ENCODE peak calls at places on chromosomes 12 and 14, in five cellular contexts. One of them, this sample, is unnamed.

GRCh38 chr12:72010365-72010764 is 71.7 kb downstream of the TPH2 start:
- DNase-seq in GM12878: no peak
- DNase-seq in HCT116: no peak
- DNase-seq in A549: no peak
- DNase-seq in K562: no peak
- DNase-seq in this sample: no peak

GRCh38 chr12:46858368-46858767 is 32.6 kb upstream of the SLC38A4 start:
- DNase-seq in GM12878: no peak
- DNase-seq in A549: no peak
- DNase-seq in K562: no peak
- DNase-seq in HCT116: peak
- DNase-seq in this sample: peak

GRCh38 chr12:132451836-132452195 is 38.1 kb upstream of the FBRSL1 start:
- DNase-seq in HCT116: no peak
- DNase-seq in K562: no peak
- DNase-seq in GM12878: no peak
- DNase-seq in A549: no peak
- DNase-seq in this sample: no peak

GRCh38 chr14:25537846-25538455 is 488.0 kb upstream of the STXBP6 start:
- DNase-seq in A549: no peak
- DNase-seq in GM12878: no peak
- DNase-seq in K562: peak
- DNase-seq in HCT116: no peak
- DNase-seq in this sample: peak

GRCh38 chr14:85428926-85429325 is 101.0 kb upstream of the FLRT2 start:
- DNase-seq in K562: no peak
- DNase-seq in GM12878: no peak
- DNase-seq in HCT116: no peak
- DNase-seq in A549: no peak
- DNase-seq in this sample: no peak

GRCh38 chr14:50821471-50822464 is 9.2 kb downstream of the NIN start:
- DNase-seq in HCT116: no peak
- DNase-seq in K562: peak
- DNase-seq in A549: no peak
- DNase-seq in GM12878: peak
- DNase-seq in this sample: peak

GRCh38 chr12:80821513-80822000 is 104.8 kb downstream of the MYF5 start:
- DNase-seq in GM12878: no peak
- DNase-seq in HCT116: no peak
- DNase-seq in K562: no peak
- DNase-seq in A549: no peak
- DNase-seq in this sample: no peak

GRCh38 chr12:77925536-77926108 is 94.9 kb downstream of the NAV3 start:
- DNase-seq in K562: peak
- DNase-seq in A549: peak
- DNase-seq in GM12878: peak
- DNase-seq in HCT116: peak
- DNase-seq in this sample: peak

GRCh38 chr12:122966743-122967058 is 438 bp upstream of the ABCB9 start:
- DNase-seq in K562: no peak
- DNase-seq in HCT116: no peak
- DNase-seq in GM12878: no peak
- DNase-seq in A549: no peak
- DNase-seq in this sample: no peak

GRCh38 chr12:104974626-104975290 is 11.4 kb upstream of the NOPCHAP1 start:
- DNase-seq in K562: no peak
- DNase-seq in A549: no peak
- DNase-seq in HCT116: no peak
- DNase-seq in GM12878: peak
- DNase-seq in this sample: peak

GRCh38 chr12:21129906-21130305 is 1.1 kb upstream of the SLCO1B1 start:
- DNase-seq in A549: no peak
- DNase-seq in K562: no peak
- DNase-seq in HCT116: no peak
- DNase-seq in GM12878: no peak
- DNase-seq in this sample: no peak

GRCh38 chr14:104735830-104736642 is 12.0 kb downstream of the ADSS1 start:
- DNase-seq in A549: no peak
- DNase-seq in K562: no peak
- DNase-seq in HCT116: no peak
- DNase-seq in GM12878: no peak
- DNase-seq in this sample: peak

GRCh38 chr12:108457006-108457733 is 57.9 kb upstream of the FICD start:
- DNase-seq in GM12878: peak
- DNase-seq in K562: peak
- DNase-seq in HCT116: peak
- DNase-seq in A549: peak
- DNase-seq in this sample: peak

GRCh38 chr12:128920468-128920867 is 67.2 kb downstream of the GLT1D1 start:
- DNase-seq in HCT116: no peak
- DNase-seq in K562: no peak
- DNase-seq in A549: no peak
- DNase-seq in GM12878: no peak
- DNase-seq in this sample: peak

GRCh38 chr12:43111608-43112007 is 440.4 kb downstream of the ADAMTS20 start:
- DNase-seq in K562: no peak
- DNase-seq in A549: no peak
- DNase-seq in GM12878: peak
- DNase-seq in HCT116: no peak
- DNase-seq in this sample: no peak

GRCh38 chr12:43112101-43112661 is 439.8 kb downstream of the ADAMTS20 start:
- DNase-seq in K562: peak
- DNase-seq in A549: no peak
- DNase-seq in GM12878: no peak
- DNase-seq in HCT116: no peak
- DNase-seq in this sample: no peak

GRCh38 chr12:43113616-43114015 is 438.4 kb downstream of the ADAMTS20 start:
- DNase-seq in A549: no peak
- DNase-seq in K562: no peak
- DNase-seq in HCT116: no peak
- DNase-seq in GM12878: no peak
- DNase-seq in this sample: no peak

GRCh38 chr12:43114316-43114715 is 437.7 kb downstream of the ADAMTS20 start:
- DNase-seq in A549: no peak
- DNase-seq in K562: no peak
- DNase-seq in HCT116: no peak
- DNase-seq in GM12878: no peak
- DNase-seq in this sample: no peak

DNA sequence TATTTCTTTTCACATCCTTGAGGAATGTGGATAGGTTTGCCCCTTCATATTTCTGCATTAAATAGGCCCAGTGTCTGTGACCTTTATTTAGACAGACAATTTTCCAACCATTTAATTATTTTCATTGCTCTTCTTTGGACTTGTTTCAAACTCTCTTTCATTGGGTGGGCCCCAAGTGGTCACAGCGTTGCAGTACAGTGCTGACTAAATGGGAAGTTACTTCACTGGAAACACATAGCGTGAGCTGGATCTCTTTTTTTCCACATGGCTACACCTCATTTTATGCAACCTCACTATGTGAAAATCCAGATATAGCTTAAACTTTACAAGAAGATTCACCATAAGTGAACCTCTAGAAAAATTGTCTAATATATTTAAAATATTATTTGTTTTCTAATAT is 438.9 kb downstream of the ADAMTS20 start:
- DNase-seq in HCT116: no peak
- DNase-seq in K562: no peak
- DNase-seq in A549: no peak
- DNase-seq in GM12878: no peak
- DNase-seq in this sample: peak
- TF ChIP-seq MAX in HCT116: no peak
- TF ChIP-seq MAX in K562: no peak
- TF ChIP-seq MAX in A549: no peak
- TF ChIP-seq MAX in GM12878: no peak
- TF ChIP-seq MAX in this sample: no peak

GRCh38 chr12:57241556-57242310 is 9.3 kb downstream of the STAC3 start:
- DNase-seq in HCT116: no peak
- DNase-seq in K562: no peak
- DNase-seq in A549: no peak
- DNase-seq in GM12878: no peak
- DNase-seq in this sample: no peak
- TF ChIP-seq MAX in HCT116: no peak
- TF ChIP-seq MAX in K562: no peak
- TF ChIP-seq MAX in A549: no peak
- TF ChIP-seq MAX in GM12878: no peak
- TF ChIP-seq MAX in this sample: no peak

GRCh38 chr12:99024870-99025269 is 379.8 kb downstream of the APAF1 start:
- DNase-seq in GM12878: no peak
- DNase-seq in HCT116: no peak
- DNase-seq in A549: no peak
- DNase-seq in K562: no peak
- DNase-seq in this sample: no peak

GRCh38 chr12:99024191-99024590 is 379.1 kb downstream of the APAF1 start:
- DNase-seq in K562: no peak
- DNase-seq in GM12878: no peak
- DNase-seq in HCT116: no peak
- DNase-seq in A549: no peak
- DNase-seq in this sample: no peak

GRCh38 chr12:99027491-99027890 is 382.4 kb downstream of the APAF1 start:
- DNase-seq in GM12878: no peak
- DNase-seq in A549: no peak
- DNase-seq in HCT116: no peak
- DNase-seq in K562: no peak
- DNase-seq in this sample: no peak

GRCh38 chr12:99026332-99027116 is 381.4 kb downstream of the APAF1 start:
- DNase-seq in HCT116: no peak
- DNase-seq in A549: no peak
- DNase-seq in K562: no peak
- DNase-seq in GM12878: no peak
- DNase-seq in this sample: no peak

GRCh38 chr12:99029502-99030271 is 384.6 kb downstream of the APAF1 start:
- DNase-seq in GM12878: no peak
- DNase-seq in K562: no peak
- DNase-seq in HCT116: no peak
- DNase-seq in A549: no peak
- DNase-seq in this sample: no peak
- TF ChIP-seq MAX in GM12878: no peak
- TF ChIP-seq MAX in K562: no peak
- TF ChIP-seq MAX in HCT116: no peak
- TF ChIP-seq MAX in A549: no peak
- TF ChIP-seq MAX in this sample: no peak

DNA sequence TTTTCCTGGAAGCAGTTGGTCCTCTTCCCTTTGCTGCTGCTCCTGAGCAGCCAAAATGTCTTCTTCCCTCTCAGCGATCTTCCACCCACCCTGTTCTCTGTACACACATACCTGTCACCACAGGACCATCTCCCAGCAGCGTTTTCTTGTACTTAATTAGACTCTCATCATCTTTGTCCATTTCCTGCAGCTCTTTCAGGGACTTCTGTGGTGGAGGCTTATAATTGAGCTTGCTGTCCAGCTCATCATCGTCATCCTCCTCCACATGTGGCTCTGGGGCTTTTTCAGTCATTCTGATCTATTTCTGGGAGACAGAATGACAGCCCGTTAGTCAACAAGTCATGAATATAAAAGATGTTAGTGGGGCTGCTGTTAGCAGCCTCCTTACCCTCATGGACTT is 11.0 kb downstream of the ARHGDIB start:
- DNase-seq in A549: no peak
- DNase-seq in K562: no peak
- DNase-seq in GM12878: no peak
- DNase-seq in HCT116: no peak
- DNase-seq in this sample: no peak
- TF ChIP-seq MAX in A549: no peak
- TF ChIP-seq MAX in K562: no peak
- TF ChIP-seq MAX in GM12878: no peak
- TF ChIP-seq MAX in HCT116: no peak
- TF ChIP-seq MAX in this sample: no peak

DNA sequence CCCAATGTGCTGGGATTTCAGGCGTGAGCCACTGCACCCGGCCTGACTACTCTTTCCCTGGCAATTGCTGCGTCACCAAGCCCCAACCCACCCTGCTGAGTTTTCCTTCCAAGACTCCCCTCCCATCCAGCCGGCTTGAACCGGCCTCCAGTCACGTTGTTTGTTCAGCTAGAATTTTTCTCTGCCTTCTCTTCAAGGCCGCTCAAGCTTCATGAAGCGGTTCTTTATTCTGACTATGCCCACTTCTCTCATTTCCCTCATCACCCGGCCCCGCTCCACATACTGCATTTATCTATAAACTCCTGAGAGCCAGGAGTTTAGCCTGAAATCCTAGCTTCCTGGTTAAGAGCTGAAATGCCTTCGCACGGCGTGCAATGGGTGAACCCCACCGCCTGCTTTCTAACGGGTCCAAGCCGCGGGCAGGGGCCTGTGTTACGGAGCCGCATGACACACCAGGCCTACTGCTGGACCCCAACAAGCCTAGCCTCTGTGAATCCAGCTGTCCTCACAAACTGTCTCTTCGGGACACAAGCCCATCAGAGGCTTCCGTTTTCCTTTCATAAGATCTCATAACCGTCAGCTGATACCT is 999 bp upstream of the DCAF4 start:
- DNase-seq in K562: peak
- DNase-seq in HCT116: no peak
- DNase-seq in GM12878: no peak
- DNase-seq in A549: no peak
- DNase-seq in this sample: no peak
- TF ChIP-seq MAX in K562: no peak
- TF ChIP-seq MAX in HCT116: no peak
- TF ChIP-seq MAX in GM12878: no peak
- TF ChIP-seq MAX in A549: no peak
- TF ChIP-seq MAX in this sample: no peak

GRCh38 chr14:61145258-61145902 is 135.8 kb downstream of the TMEM30B start:
- DNase-seq in A549: no peak
- DNase-seq in GM12878: no peak
- DNase-seq in HCT116: no peak
- DNase-seq in K562: no peak
- DNase-seq in this sample: no peak

GRCh38 chr14:61145903-61146411 is 135.2 kb downstream of the TMEM30B start:
- DNase-seq in GM12878: no peak
- DNase-seq in HCT116: no peak
- DNase-seq in K562: no peak
- DNase-seq in A549: no peak
- DNase-seq in this sample: no peak

GRCh38 chr14:61139006-61139599 is 142.0 kb downstream of the TMEM30B start:
- DNase-seq in K562: no peak
- DNase-seq in GM12878: no peak
- DNase-seq in HCT116: no peak
- DNase-seq in A549: no peak
- DNase-seq in this sample: no peak

GRCh38 chr14:61140872-61141271 is 140.3 kb downstream of the TMEM30B start:
- DNase-seq in HCT116: peak
- DNase-seq in GM12878: no peak
- DNase-seq in K562: no peak
- DNase-seq in A549: no peak
- DNase-seq in this sample: no peak

GRCh38 chr14:61140271-61140670 is 140.9 kb downstream of the TMEM30B start:
- DNase-seq in A549: no peak
- DNase-seq in HCT116: no peak
- DNase-seq in GM12878: no peak
- DNase-seq in K562: no peak
- DNase-seq in this sample: no peak
- TF ChIP-seq MAX in A549: no peak
- TF ChIP-seq MAX in HCT116: no peak
- TF ChIP-seq MAX in GM12878: no peak
- TF ChIP-seq MAX in K562: no peak
- TF ChIP-seq MAX in this sample: no peak

GRCh38 chr12:89492883-89493282 is 31.7 kb downstream of the GALNT4 start:
- DNase-seq in GM12878: no peak
- DNase-seq in HCT116: no peak
- DNase-seq in A549: no peak
- DNase-seq in K562: no peak
- DNase-seq in this sample: no peak
- TF ChIP-seq MAX in GM12878: no peak
- TF ChIP-seq MAX in HCT116: no peak
- TF ChIP-seq MAX in A549: no peak
- TF ChIP-seq MAX in K562: no peak
- TF ChIP-seq MAX in this sample: no peak

This sample was measured in NB4.